ENCODE peak calls at places on chromosomes 2 and 18, in ten cellular contexts. S, U, F, Q, A, N, B, X, P and Z are unnamed samples.

GRCh38 chr2:234608946-234609345 is 112.1 kb upstream of the ARL4C start:
- DNase-seq in P (no peak), Q (no peak), A (no peak), F (no peak), S (no peak), B (no peak), N (no peak), U (no peak), X (no peak), Z (no peak)

GRCh38 chr2:141348481-141348880 is 782.3 kb downstream of the LRP1B start:
- DNase-seq in F (no peak), Q (no peak), B (no peak), U (no peak), P (no peak), X (no peak), N (no peak), A (no peak), S (no peak), Z (no peak)

GRCh38 chr2:225100856-225101294 is 58.6 kb upstream of the DOCK10 start:
- DNase-seq in P (no peak), X (no peak), S (peak), B (no peak), F (no peak), U (no peak), A (no peak), Q (no peak), N (no peak), Z (peak)

GRCh38 chr2:224058048-224058775 is 19.1 kb upstream of the SERPINE2 start:
- DNase-seq in F (no peak), P (no peak), Q (no peak), X (no peak), N (no peak), U (no peak), A (no peak), B (no peak), S (no peak), Z (no peak)

GRCh38 chr2:137237055-137237454 is 471.7 kb downstream of the THSD7B start:
- DNase-seq in A (no peak), Q (no peak), X (no peak), U (no peak), N (no peak), F (no peak), P (no peak), B (no peak), S (no peak), Z (no peak)

GRCh38 chr2:8884812-8885211 is 47.4 kb upstream of the KIDINS220 start:
- DNase-seq in N (no peak), S (no peak), Q (no peak), P (no peak), U (no peak), F (no peak), B (no peak), X (no peak), A (peak), Z (no peak)

GRCh38 chr2:109331864-109332848 is 203.2 kb downstream of the SH3RF3 start:
- DNase-seq in Q (no peak), N (no peak), X (peak), P (no peak), A (peak), F (peak), B (peak), S (peak), U (peak), Z (peak)

GRCh38 chr2:234406085-234406484 is 90.8 kb downstream of the ARL4C start:
- DNase-seq in B (peak), U (peak), N (no peak), P (no peak), Q (no peak), F (no peak), X (no peak), S (no peak), A (peak), Z (no peak)

GRCh38 chr2:126963390-126963789 is 64.7 kb downstream of the TEX51 start:
- DNase-seq in P (no peak), B (no peak), A (no peak), S (no peak), X (no peak), U (no peak), F (no peak), Q (no peak), N (no peak), Z (no peak)

GRCh38 chr18:45978084-45978483 is 11.0 kb upstream of the EPG5 start:
- DNase-seq in Q (no peak), A (no peak), N (no peak), X (no peak), B (no peak), U (no peak), P (no peak), F (no peak), S (no peak), Z (no peak)

GRCh38 chr2:193695367-193695766 is 1500.6 kb upstream of the TMEFF2 start:
- DNase-seq in N (no peak), S (peak), Q (no peak), B (peak), F (no peak), U (peak), X (no peak), A (peak), P (no peak), Z (peak)

GRCh38 chr2:173288561-173288960 is 66.1 kb upstream of the CDCA7 start:
- DNase-seq in A (no peak), B (no peak), Q (no peak), N (no peak), F (no peak), U (no peak), X (no peak), P (no peak), S (peak), Z (no peak)

GRCh38 chr2:127050803-127051115 is 56.2 kb downstream of the BIN1 start:
- DNase-seq in X (no peak), A (no peak), P (no peak), S (no peak), Q (no peak), U (peak), F (no peak), N (no peak), B (no peak), Z (no peak)

GRCh38 chr18:5419601-5420000 is 124.1 kb upstream of the ZBTB14 start:
- DNase-seq in F (no peak), X (no peak), Q (no peak), U (no peak), N (no peak), P (no peak), A (no peak), S (no peak), B (no peak), Z (no peak)

GRCh38 chr18:10926565-10927194 is 222.7 kb downstream of the PIEZO2 start:
- DNase-seq in B (peak), P (no peak), U (no peak), F (no peak), X (no peak), N (no peak), Q (no peak), S (peak), A (no peak), Z (peak)

GRCh38 chr2:230796280-230796862 is 68.4 kb upstream of the ITM2C start:
- DNase-seq in P (no peak), X (no peak), U (no peak), F (no peak), Q (no peak), S (peak), B (no peak), A (no peak), N (no peak), Z (no peak)

GRCh38 chr2:226687641-226688253 is 111.9 kb downstream of the IRS1 start:
- DNase-seq in N (no peak), F (no peak), U (no peak), Q (no peak), B (no peak), P (no peak), S (no peak), X (no peak), A (no peak), Z (no peak)